ENCODE peak calls at places on chromosome 1, in ten cellular contexts. Z, M, P, O, V, S, Q, N, J and R are unnamed samples.
A peak's percentile ranks its signal among the peaks of the same experiment; 100 is the strongest.

GRCh38 chr1:44810101-44810761 is 1.9 kb downstream of the BTBD19 start:
- DNase-seq in Z (no peak), M (peak; percentile 80), P (peak; percentile 84), O (peak; percentile 59), V (peak; percentile 16), S (peak; percentile 70), Q (peak; percentile 92), N (no peak), J (no peak), R (no peak)

GRCh38 chr1:13732971-13733667 is 33.1 kb downstream of the PRDM2 start:
- DNase-seq in Z (no peak), M (no peak), P (no peak), O (no peak), V (no peak), S (no peak), Q (no peak), N (no peak), J (no peak), R (no peak)

GRCh38 chr1:24878775-24879742 is 51.0 kb downstream of the RUNX3 start:
- DNase-seq in Z (peak; percentile 60), M (no peak), P (peak; percentile 40), O (peak; percentile 47), V (peak; percentile 49), S (no peak), Q (no peak), N (no peak), J (no peak), R (no peak)

GRCh38 chr1:220516014-220516721 is 11.8 kb upstream of the MARK1 start:
- DNase-seq in Z (no peak), M (no peak), P (no peak), O (peak; percentile 22), V (no peak), S (no peak), Q (no peak), N (no peak), J (no peak), R (no peak)

GRCh38 chr1:205441318-205441633 is 14.6 kb downstream of the BLACAT1 start:
- DNase-seq in Z (no peak), M (no peak), P (no peak), O (no peak), V (no peak), S (no peak), Q (no peak), N (no peak), J (no peak), R (no peak)

GRCh38 chr1:165352442-165353293 is 3.8 kb downstream of the LMX1A start:
- DNase-seq in Z (peak; percentile 92), M (no peak), P (no peak), O (no peak), V (no peak), S (no peak), Q (no peak), N (no peak), J (no peak), R (no peak)

GRCh38 chr1:19814681-19815503 is at the start of gene RNF186:
- DNase-seq in Z (peak; percentile 99), M (peak; percentile 58), P (no peak), O (no peak), V (peak; percentile 18), S (peak; percentile 94), Q (no peak), N (no peak), J (no peak), R (no peak)

GRCh38 chr1:57839067-57839466 is 415.2 kb upstream of the DAB1 start:
- DNase-seq in Z (no peak), M (no peak), P (no peak), O (peak; percentile 82), V (no peak), S (no peak), Q (no peak), N (no peak), J (no peak), R (no peak)

GRCh38 chr1:66271904-66272254 is 262.1 kb upstream of the SGIP1 start:
- DNase-seq in Z (peak; percentile 18), M (peak; percentile 67), P (peak; percentile 78), O (peak; percentile 60), V (peak; percentile 30), S (no peak), Q (peak; percentile 84), N (peak; percentile 13), J (no peak), R (no peak)

GRCh38 chr1:245215071-245215470 is 60.3 kb downstream of the KIF26B start:
- DNase-seq in Z (no peak), M (no peak), P (no peak), O (no peak), V (no peak), S (no peak), Q (no peak), N (peak; percentile 66), J (no peak), R (no peak)

GRCh38 chr1:62493656-62494055 is 56.8 kb downstream of the USP1 start:
- DNase-seq in Z (no peak), M (no peak), P (no peak), O (no peak), V (peak; percentile 73), S (no peak), Q (no peak), N (no peak), J (no peak), R (no peak)

GRCh38 chr1:226632169-226632884 is 83.8 kb downstream of the STUM start:
- DNase-seq in Z (no peak), M (peak; percentile 63), P (peak; percentile 71), O (peak; percentile 5), V (no peak), S (no peak), Q (peak; percentile 36), N (no peak), J (no peak), R (no peak)

GRCh38 chr1:28553229-28553930 is 495 bp downstream of the TRNAU1AP start:
- DNase-seq in Z (peak; percentile 30), M (peak; percentile 71), P (peak; percentile 69), O (peak; percentile 71), V (peak; percentile 58), S (no peak), Q (peak; percentile 57), N (peak; percentile 76), J (no peak), R (peak; percentile 28)

GRCh38 chr1:106768501-106768900 is 288.0 kb upstream of the PRMT6 start:
- DNase-seq in Z (no peak), M (no peak), P (no peak), O (peak; percentile 73), V (peak; percentile 91), S (no peak), Q (no peak), N (no peak), J (no peak), R (no peak)

GRCh38 chr1:154323493-154323892 is 1.8 kb upstream of the ATP8B2 start:
- DNase-seq in Z (no peak), M (no peak), P (no peak), O (no peak), V (no peak), S (no peak), Q (no peak), N (no peak), J (no peak), R (no peak)

GRCh38 chr1:174982971-174983689 is 16.6 kb upstream of the CACYBP start:
- DNase-seq in Z (peak; percentile 54), M (no peak), P (no peak), O (peak; percentile 83), V (peak; percentile 59), S (no peak), Q (no peak), N (peak; percentile 28), J (no peak), R (peak; percentile 33)

GRCh38 chr1:29322861-29323585 is 86.7 kb downstream of the PTPRU start:
- DNase-seq in Z (no peak), M (no peak), P (peak; percentile 46), O (no peak), V (no peak), S (no peak), Q (no peak), N (no peak), J (no peak), R (no peak)

GRCh38 chr1:49293016-49293415 is 516.3 kb upstream of the BEND5 start:
- DNase-seq in Z (no peak), M (no peak), P (no peak), O (no peak), V (no peak), S (no peak), Q (no peak), N (no peak), J (no peak), R (no peak)
- H3K9me3 ChIP-seq in Z (peaks cover 3% of the 10 kb centered on the region), M (no peaks in the 10 kb centered on the region), P (peaks cover 3% of the 10 kb centered on the region), O (peaks cover 6% of the 10 kb centered on the region), V (peaks cover 5% of the 10 kb centered on the region), S (no peaks in the 10 kb centered on the region), Q (no peaks in the 10 kb centered on the region), N (peaks cover 4% of the 10 kb centered on the region), J (no peaks in the 10 kb centered on the region), R (peaks cover 6% of the 10 kb centered on the region)

DNA sequence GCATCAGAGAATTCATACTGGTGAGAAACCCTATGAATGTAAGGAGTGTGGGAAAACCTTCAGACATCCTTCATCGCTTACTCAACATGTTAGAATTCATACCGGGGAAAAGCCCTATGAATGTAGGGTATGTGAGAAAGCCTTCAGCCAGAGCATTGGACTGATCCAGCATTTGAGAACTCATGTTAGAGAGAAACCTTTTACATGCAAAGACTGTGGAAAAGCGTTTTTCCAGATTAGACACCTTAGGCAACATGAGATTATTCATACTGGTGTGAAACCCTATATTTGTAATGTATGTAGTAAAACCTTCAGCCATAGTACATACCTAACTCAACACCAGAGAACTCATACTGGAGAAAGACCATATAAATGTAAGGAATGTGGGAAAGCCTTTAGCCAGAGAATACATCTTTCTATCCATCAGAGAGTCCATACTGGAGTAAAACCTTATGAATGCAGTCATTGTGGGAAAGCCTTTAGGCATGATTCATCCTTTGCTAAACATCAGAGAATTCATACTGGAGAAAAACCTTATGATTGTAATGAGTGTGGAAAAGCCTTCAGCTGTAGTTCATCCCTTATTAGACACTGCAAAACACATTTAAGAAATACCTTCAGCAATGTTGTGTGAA is 12.8 kb downstream of the ZFP69B start:
- DNase-seq in Z (no peak), M (no peak), P (no peak), O (no peak), V (peak; percentile 3), S (no peak), Q (no peak), N (no peak), J (no peak), R (no peak)
- H3K9me3 ChIP-seq in Z (peaks cover 2% of the 10 kb centered on the region), M (peaks cover 85% of the 10 kb centered on the region), P (peaks cover 67% of the 10 kb centered on the region), O (peaks cover 99% of the 10 kb centered on the region), V (peaks cover 64% of the 10 kb centered on the region), S (peaks cover 21% of the 10 kb centered on the region), Q (peaks cover 14% of the 10 kb centered on the region), N (peaks cover 62% of the 10 kb centered on the region), J (peaks cover 90% of the 10 kb centered on the region), R (peaks cover 61% of the 10 kb centered on the region)

DNA sequence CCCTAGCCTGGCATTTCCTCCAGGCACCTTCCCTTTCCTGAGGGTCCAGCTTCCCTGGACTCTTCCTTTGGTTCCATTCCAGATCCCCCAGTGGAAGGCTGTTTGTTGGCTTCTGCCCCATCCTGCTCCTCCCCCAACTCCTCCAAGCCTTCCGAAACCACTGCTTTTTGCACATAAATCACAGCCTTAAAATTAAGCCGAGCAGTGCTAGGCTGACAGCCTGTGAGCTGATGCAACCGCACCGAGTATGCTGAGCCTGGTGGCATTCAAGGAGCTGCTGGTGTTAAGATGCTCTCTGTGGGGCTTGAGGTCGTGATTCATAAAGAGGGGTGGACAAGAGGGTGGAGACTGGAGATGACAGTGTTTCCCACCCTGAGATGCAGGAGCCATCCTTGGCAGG is 266.6 kb upstream of the C1orf174 start:
- DNase-seq in Z (no peak), M (no peak), P (peak; percentile 32), O (no peak), V (no peak), S (no peak), Q (no peak), N (no peak), J (no peak), R (peak; percentile 35)
- H3K9me3 ChIP-seq in Z (no peaks in the 10 kb centered on the region), M (no peaks in the 10 kb centered on the region), P (no peaks in the 10 kb centered on the region), O (no peaks in the 10 kb centered on the region), V (no peaks in the 10 kb centered on the region), S (no peaks in the 10 kb centered on the region), Q (no peaks in the 10 kb centered on the region), N (no peaks in the 10 kb centered on the region), J (no peaks in the 10 kb centered on the region), R (no peaks in the 10 kb centered on the region)

GRCh38 chr1:71311396-71311795 is 230.6 kb upstream of the ZRANB2 start:
- DNase-seq in Z (no peak), M (no peak), P (no peak), O (peak; percentile 65), V (no peak), S (no peak), Q (no peak), N (no peak), J (no peak), R (no peak)
- H3K9me3 ChIP-seq in Z (no peaks in the 10 kb centered on the region), M (no peaks in the 10 kb centered on the region), P (peaks cover 1% of the 10 kb centered on the region), O (no peaks in the 10 kb centered on the region), V (no peaks in the 10 kb centered on the region), S (no peaks in the 10 kb centered on the region), Q (peaks cover 3% of the 10 kb centered on the region), N (no peaks in the 10 kb centered on the region), J (no peaks in the 10 kb centered on the region), R (no peaks in the 10 kb centered on the region)